ENCODE peak calls at places on chromosomes 12 and 14, in five cellular contexts. S, J, C, W and T are unnamed samples.
A peak's percentile ranks its signal among the peaks of the same experiment; 100 is the strongest.

GRCh38 chr12:16347391-16348298 is at the start of gene MGST1:
- DNase-seq in S (peak; percentile 27), J (no peak), C (peak; percentile 69), W (no peak), T (peak; percentile 80)

GRCh38 chr12:112846619-112847018 is 55.1 kb downstream of the RPH3A start:
- DNase-seq in S (no peak), J (no peak), C (no peak), W (no peak), T (no peak)

GRCh38 chr12:108939594-108939993 is 59.7 kb downstream of the DAO start:
- DNase-seq in S (no peak), J (no peak), C (no peak), W (peak; percentile 10), T (no peak)

GRCh38 chr14:106129274-106129673 is 602.9 kb downstream of the TMEM121 start:
- DNase-seq in S (no peak), J (no peak), C (no peak), W (no peak), T (no peak)

GRCh38 chr12:27434673-27435565 is 11.6 kb upstream of the SMCO2 start:
- DNase-seq in S (peak; percentile 47), J (no peak), C (no peak), W (peak; percentile 8), T (no peak)

GRCh38 chr14:83291716-83292115 is 1758.1 kb upstream of the SEL1L start:
- DNase-seq in S (peak; percentile 22), J (no peak), C (no peak), W (no peak), T (no peak)

GRCh38 chr12:5965950-5966383 is 20.9 kb upstream of the ANO2 start:
- DNase-seq in S (peak; percentile 84), J (peak; percentile 17), C (no peak), W (peak; percentile 11), T (no peak)

GRCh38 chr12:48446372-48446771 is 26.0 kb upstream of the ANP32D start:
- DNase-seq in S (no peak), J (no peak), C (no peak), W (no peak), T (no peak)

GRCh38 chr14:73180385-73180805 is 44.1 kb downstream of the PSEN1 start:
- DNase-seq in S (peak; percentile 93), J (no peak), C (no peak), W (no peak), T (no peak)

GRCh38 chr12:79380402-79380801 is 310.4 kb downstream of the PAWR start:
- DNase-seq in S (no peak), J (no peak), C (no peak), W (no peak), T (no peak)

GRCh38 chr14:85333313-85333712 is 196.6 kb upstream of the FLRT2 start:
- DNase-seq in S (peak; percentile 61), J (no peak), C (no peak), W (no peak), T (no peak)

GRCh38 chr12:113392988-113393579 is 10.6 kb downstream of the SDS start:
- DNase-seq in S (no peak), J (no peak), C (no peak), W (no peak), T (no peak)

GRCh38 chr14:67166450-67166853 is 22.8 kb upstream of the GARIN2 start:
- DNase-seq in S (peak; percentile 79), J (no peak), C (no peak), W (peak; percentile 13), T (no peak)

GRCh38 chr12:92582466-92582865 is 120.3 kb upstream of the PLEKHG7 start:
- DNase-seq in S (no peak), J (no peak), C (no peak), W (no peak), T (no peak)

GRCh38 chr12:20950248-20950647 is 139.7 kb downstream of the SLCO1B3 start:
- DNase-seq in S (peak; percentile 4), J (no peak), C (no peak), W (no peak), T (no peak)

GRCh38 chr12:65799331-65799730 is 25.0 kb upstream of the HMGA2 start:
- DNase-seq in S (no peak), J (no peak), C (no peak), W (no peak), T (no peak)

GRCh38 chr12:111268738-111269572 is 99.9 kb downstream of the PHETA1 start:
- DNase-seq in S (peak; percentile 3), J (no peak), C (no peak), W (no peak), T (no peak)

GRCh38 chr14:102517412-102518062 is 8.0 kb upstream of the ANKRD9 start:
- DNase-seq in S (no peak), J (no peak), C (no peak), W (no peak), T (no peak)

GRCh38 chr14:29925106-29925722 is 2.4 kb downstream of the PRKD1 start:
- DNase-seq in S (peak; percentile 64), J (no peak), C (no peak), W (no peak), T (no peak)

GRCh38 chr14:42893183-42893582 is 1286.5 kb downstream of the LRFN5 start:
- DNase-seq in S (no peak), J (no peak), C (no peak), W (no peak), T (no peak)

GRCh38 chr12:83665755-83666154 is 979.0 kb downstream of the TMTC2 start:
- DNase-seq in S (no peak), J (no peak), C (no peak), W (no peak), T (no peak)

GRCh38 chr14:67359319-67359774 is 257 bp downstream of the ATP6V1D start:
- DNase-seq in S (peak; percentile 83), J (no peak), C (no peak), W (no peak), T (no peak)

GRCh38 chr14:46487582-46488350 is 163.8 kb downstream of the RPL10L start:
- DNase-seq in S (no peak), J (no peak), C (no peak), W (no peak), T (no peak)

GRCh38 chr14:104001003-104001402 is 58.7 kb upstream of the RD3L start:
- DNase-seq in S (no peak), J (no peak), C (no peak), W (no peak), T (no peak)

GRCh38 chr12:6834254-6834653 is 6.0 kb downstream of the P3H3 start:
- DNase-seq in S (no peak), J (no peak), C (no peak), W (no peak), T (no peak)

GRCh38 chr14:100436745-100437406 is 113.7 kb downstream of the SLC25A47 start:
- DNase-seq in S (no peak), J (no peak), C (no peak), W (no peak), T (no peak)